ENCODE peak calls at places on chromosomes 3 and 15, in eight cellular contexts. G, Z, B, T, S, P, U and A are unnamed samples.

GRCh38 chr3:57110797-57111196 is 50.3 kb downstream of the SPATA12 start:
- DNase-seq in B (no peak), P (no peak), Z (no peak), G (no peak), T (no peak), U (no peak), S (peak), A (no peak)

GRCh38 chr15:32909431-32909830 is 191.6 kb downstream of the GREM1 start:
- DNase-seq in G (no peak), U (no peak), S (no peak), T (no peak), P (no peak), B (no peak), Z (no peak), A (peak)

GRCh38 chr15:62058327-62059028 is 1.8 kb downstream of the VPS13C start:
- DNase-seq in P (no peak), S (no peak), U (no peak), Z (no peak), G (no peak), T (no peak), B (no peak), A (no peak)

GRCh38 chr15:66761723-66762595 is 59.9 kb downstream of the SMAD6 start:
- DNase-seq in S (no peak), U (no peak), Z (no peak), G (no peak), T (no peak), P (no peak), B (no peak), A (no peak)

GRCh38 chr3:17585561-17586325 is 156.7 kb downstream of the TBC1D5 start:
- DNase-seq in S (no peak), Z (no peak), G (no peak), P (no peak), U (no peak), B (no peak), T (no peak), A (no peak)

GRCh38 chr3:86029590-86029989 is 961.4 kb downstream of the VGLL3 start:
- DNase-seq in Z (no peak), P (no peak), T (no peak), S (no peak), B (no peak), U (no peak), G (no peak), A (no peak)

GRCh38 chr3:106482436-106482835 is 613.6 kb upstream of the CBLB start:
- DNase-seq in S (no peak), B (no peak), U (no peak), Z (peak), T (no peak), P (no peak), G (no peak), A (no peak)

GRCh38 chr3:195212033-195212748 is 58.8 kb downstream of the XXYLT1 start:
- DNase-seq in G (no peak), P (no peak), U (no peak), Z (no peak), S (no peak), B (no peak), T (peak), A (no peak)

GRCh38 chr3:14267976-14268375 is 89.4 kb downstream of the LSM3 start:
- DNase-seq in U (no peak), T (no peak), S (no peak), G (no peak), P (no peak), B (no peak), Z (no peak), A (no peak)

GRCh38 chr3:197041875-197042488 is 12.4 kb upstream of the MELTF start:
- DNase-seq in P (no peak), Z (no peak), S (no peak), T (no peak), G (no peak), U (no peak), B (no peak), A (peak)

GRCh38 chr3:106249159-106249558 is 380.3 kb upstream of the CBLB start:
- DNase-seq in B (no peak), T (no peak), P (no peak), Z (peak), U (no peak), S (no peak), G (no peak), A (no peak)

GRCh38 chr3:901953-902778 is 190.7 kb upstream of the CNTN6 start:
- DNase-seq in T (no peak), B (peak), Z (no peak), U (no peak), G (no peak), S (peak), P (no peak), A (no peak)

GRCh38 chr3:39639344-39640236 is 169.8 kb upstream of the MYRIP start:
- DNase-seq in U (no peak), S (no peak), T (no peak), B (no peak), P (no peak), Z (peak), G (no peak), A (peak)

GRCh38 chr3:197599089-197599765 is 43.5 kb upstream of the BDH1 start:
- DNase-seq in T (no peak), S (no peak), B (peak), G (peak), U (peak), P (peak), Z (peak), A (peak)

GRCh38 chr3:191306428-191306827 is 22.8 kb upstream of the CCDC50 start:
- DNase-seq in P (no peak), B (no peak), T (no peak), U (no peak), S (no peak), Z (no peak), G (no peak), A (no peak)

GRCh38 chr15:49831206-49831965 is 210.5 kb downstream of the DTWD1 start:
- DNase-seq in S (no peak), P (no peak), G (no peak), B (no peak), T (no peak), U (no peak), Z (peak), A (peak)

GRCh38 chr15:38793181-38793580 is 228.6 kb upstream of the RASGRP1 start:
- DNase-seq in G (no peak), P (no peak), U (no peak), B (no peak), Z (no peak), T (no peak), S (no peak), A (no peak)

GRCh38 chr3:33787328-33788009 is 11.0 kb upstream of the PDCD6IP start:
- DNase-seq in B (peak), T (no peak), Z (no peak), U (peak), P (peak), G (peak), S (peak), A (peak)

GRCh38 chr3:135965129-135965505 is 411 bp upstream of the PPP2R3A start:
- DNase-seq in G (no peak), T (no peak), P (no peak), B (no peak), S (no peak), Z (no peak), U (no peak), A (peak)

GRCh38 chr15:35115155-35115725 is 30.1 kb upstream of the NANOGP8 start:
- DNase-seq in U (no peak), G (no peak), T (no peak), P (no peak), Z (no peak), B (no peak), S (no peak), A (peak)

GRCh38 chr15:28118531-28118930 is 19.4 kb upstream of the OCA2 start:
- DNase-seq in G (no peak), Z (no peak), T (no peak), S (no peak), U (no peak), P (no peak), B (no peak), A (no peak)

GRCh38 chr15:36877796-36878744 is 222.3 kb downstream of the MEIS2 start:
- DNase-seq in P (no peak), T (no peak), G (no peak), B (no peak), S (no peak), Z (no peak), U (no peak), A (no peak)

GRCh38 chr15:35209838-35210237 is 124.7 kb upstream of the NANOGP8 start:
- DNase-seq in P (no peak), B (no peak), T (no peak), G (no peak), Z (no peak), U (no peak), S (no peak), A (no peak)

GRCh38 chr3:15387171-15387581 is 40.2 kb downstream of the METTL6 start:
- DNase-seq in S (no peak), U (no peak), P (no peak), B (no peak), Z (no peak), G (no peak), T (no peak), A (no peak)

GRCh38 chr3:43995078-43995928 is 246.4 kb upstream of the TOPAZ1 start:
- DNase-seq in T (no peak), B (no peak), P (no peak), Z (no peak), U (no peak), S (peak), G (peak), A (no peak)

GRCh38 chr3:114299421-114299820 is 5.6 kb downstream of the TIGIT start:
- DNase-seq in S (peak), T (no peak), P (no peak), G (peak), U (no peak), Z (no peak), B (peak), A (no peak)

GRCh38 chr3:194276768-194277546 is 74.2 kb downstream of the CPN2 start:
- DNase-seq in T (peak), B (no peak), U (no peak), Z (no peak), P (no peak), G (no peak), S (no peak), A (peak)

GRCh38 chr15:96332854-96333193 is 2.3 kb downstream of the NR2F2 start:
- DNase-seq in Z (no peak), U (no peak), S (no peak), G (no peak), B (no peak), T (no peak), P (no peak), A (no peak)

GRCh38 chr15:89542369-89542768 is 32.9 kb upstream of the TICRR start:
- DNase-seq in B (no peak), T (no peak), P (no peak), U (no peak), Z (no peak), S (no peak), G (no peak), A (no peak)

GRCh38 chr3:128624526-128625138 is 26.0 kb downstream of the RPN1 start:
- DNase-seq in U (no peak), G (no peak), P (no peak), B (no peak), S (no peak), Z (no peak), T (no peak), A (no peak)

GRCh38 chr3:136120373-136121348 is 75.5 kb downstream of the MSL2 start:
- DNase-seq in T (no peak), B (peak), P (no peak), S (no peak), U (no peak), G (no peak), Z (no peak), A (peak)

GRCh38 chr3:184260571-184261269 is 633 bp downstream of the CAMK2N2 start:
- DNase-seq in G (no peak), S (no peak), B (no peak), P (no peak), Z (no peak), T (no peak), U (no peak), A (no peak)